ENCODE peak calls at places on chromosome 1, in seven cellular contexts. H is endodermal cell, G is NCI-H1694 treated with DMSO at 0.1 percent for 48 hours, D is GM03348, T is GM12892, P is iris pigment epithelial cell, F is dermis microvascular lymphatic vessel endothelial cell. J is an unnamed sample.
A peak's percentile ranks its signal among the peaks of the same experiment; 100 is the strongest.

GRCh38 chr1:19802269-19802668 is 2.6 kb upstream of the TMCO4 start:
- DNase-seq in G (no peak), H (peak; percentile 58), D (no peak), P (no peak), F (no peak), T (no peak), J (no peak)

GRCh38 chr1:230287674-230288315 is 138.3 kb downstream of the PGBD5 start:
- DNase-seq in D (no peak), P (no peak), F (no peak), G (no peak), H (no peak), T (no peak), J (no peak)

GRCh38 chr1:103123321-103123720 is 15.0 kb upstream of the COL11A1 start:
- DNase-seq in D (no peak), F (no peak), P (no peak), T (no peak), H (no peak), G (no peak), J (no peak)

GRCh38 chr1:78254517-78254916 is 208.8 kb downstream of the GIPC2 start:
- DNase-seq in D (peak; percentile 48), P (peak; percentile 76), G (no peak), F (no peak), T (no peak), H (no peak), J (no peak)

GRCh38 chr1:58815680-58816071 is 31.8 kb upstream of the JUN start:
- DNase-seq in P (peak; percentile 53), F (peak; percentile 62), H (peak; percentile 66), T (no peak), D (peak; percentile 37), G (no peak), J (peak; percentile 30)

GRCh38 chr1:95992013-95992412 is 729.6 kb upstream of the PTBP2 start:
- DNase-seq in P (no peak), H (no peak), G (no peak), D (no peak), F (no peak), T (no peak), J (no peak)

GRCh38 chr1:62054188-62054587 is 140.5 kb upstream of the L1TD1 start:
- DNase-seq in D (no peak), G (no peak), F (no peak), T (no peak), H (no peak), P (no peak), J (no peak)

GRCh38 chr1:229793488-229793887 is 167.4 kb downstream of the URB2 start:
- DNase-seq in P (no peak), G (no peak), D (no peak), H (no peak), F (no peak), T (no peak), J (no peak)

GRCh38 chr1:68210027-68210426 is 22.3 kb downstream of the WLS start:
- DNase-seq in T (no peak), H (no peak), D (no peak), F (no peak), P (peak; percentile 50), G (no peak), J (no peak)

GRCh38 chr1:165737196-165737595 is 31.5 kb downstream of the TMCO1 start:
- DNase-seq in H (no peak), G (no peak), F (no peak), P (peak; percentile 31), D (no peak), T (no peak), J (no peak)

GRCh38 chr1:113835686-113836290 is 23.5 kb upstream of the RSBN1 start:
- DNase-seq in G (peak; percentile 79), F (peak; percentile 39), P (peak; percentile 42), H (no peak), D (peak; percentile 60), T (no peak), J (peak; percentile 65)

GRCh38 chr1:246797597-246797996 is 73.4 kb downstream of the SCCPDH start:
- DNase-seq in H (no peak), D (no peak), P (no peak), T (no peak), G (no peak), F (no peak), J (no peak)